ENCODE peak calls at places on chromosomes 1 and 21, in five cellular contexts. One of them, this sample, is unnamed.

GRCh38 chr1:88730995-88731394 is 46.9 kb downstream of the PKN2 start:
- DNase-seq in progenitor cell of endocrine pancreas: no peak
- DNase-seq in HFF-Myc: no peak
- DNase-seq in CD8-positive, alpha-beta T cell: no peak
- DNase-seq in left ventricle myocardium inferior: no peak
- DNase-seq in this sample: no peak

GRCh38 chr1:114061431-114061830 is 82.2 kb downstream of the OLFML3 start:
- DNase-seq in progenitor cell of endocrine pancreas: no peak
- DNase-seq in HFF-Myc: no peak
- DNase-seq in CD8-positive, alpha-beta T cell: no peak
- DNase-seq in left ventricle myocardium inferior: no peak
- DNase-seq in this sample: no peak

GRCh38 chr1:7366955-7367665 is 404.0 kb upstream of the VAMP3 start:
- DNase-seq in progenitor cell of endocrine pancreas: no peak
- DNase-seq in HFF-Myc: no peak
- DNase-seq in CD8-positive, alpha-beta T cell: no peak
- DNase-seq in left ventricle myocardium inferior: peak
- DNase-seq in this sample: no peak

GRCh38 chr21:45410151-45410864 is 5.3 kb downstream of the COL18A1 start:
- DNase-seq in progenitor cell of endocrine pancreas: no peak
- DNase-seq in HFF-Myc: no peak
- DNase-seq in CD8-positive, alpha-beta T cell: no peak
- DNase-seq in left ventricle myocardium inferior: peak
- DNase-seq in this sample: no peak

GRCh38 chr1:78223417-78224215 is 177.8 kb downstream of the GIPC2 start:
- DNase-seq in progenitor cell of endocrine pancreas: no peak
- DNase-seq in HFF-Myc: no peak
- DNase-seq in CD8-positive, alpha-beta T cell: no peak
- DNase-seq in left ventricle myocardium inferior: no peak
- DNase-seq in this sample: no peak

GRCh38 chr1:33055210-33055991 is 18.7 kb upstream of the AK2 start:
- DNase-seq in progenitor cell of endocrine pancreas: peak
- DNase-seq in HFF-Myc: peak
- DNase-seq in CD8-positive, alpha-beta T cell: no peak
- DNase-seq in left ventricle myocardium inferior: peak
- DNase-seq in this sample: peak

GRCh38 chr1:212542761-212543187 is 65.8 kb upstream of the ATF3 start:
- DNase-seq in progenitor cell of endocrine pancreas: no peak
- DNase-seq in HFF-Myc: no peak
- DNase-seq in CD8-positive, alpha-beta T cell: no peak
- DNase-seq in left ventricle myocardium inferior: no peak
- DNase-seq in this sample: no peak

GRCh38 chr1:225888898-225889690 is at the start of gene LEFTY1:
- DNase-seq in progenitor cell of endocrine pancreas: no peak
- DNase-seq in HFF-Myc: no peak
- DNase-seq in CD8-positive, alpha-beta T cell: no peak
- DNase-seq in left ventricle myocardium inferior: no peak
- DNase-seq in this sample: peak

GRCh38 chr1:243982451-243983018 is 68.5 kb upstream of the ZBTB18 start:
- DNase-seq in progenitor cell of endocrine pancreas: no peak
- DNase-seq in HFF-Myc: no peak
- DNase-seq in CD8-positive, alpha-beta T cell: no peak
- DNase-seq in left ventricle myocardium inferior: no peak
- DNase-seq in this sample: no peak

GRCh38 chr1:244173765-244174164 is 122.7 kb downstream of the ZBTB18 start:
- DNase-seq in progenitor cell of endocrine pancreas: no peak
- DNase-seq in HFF-Myc: no peak
- DNase-seq in CD8-positive, alpha-beta T cell: no peak
- DNase-seq in left ventricle myocardium inferior: no peak
- DNase-seq in this sample: no peak

GRCh38 chr21:41411449-41412089 is 14.5 kb upstream of the MX1 start:
- DNase-seq in progenitor cell of endocrine pancreas: no peak
- DNase-seq in HFF-Myc: no peak
- DNase-seq in CD8-positive, alpha-beta T cell: peak
- DNase-seq in left ventricle myocardium inferior: no peak
- DNase-seq in this sample: no peak

GRCh38 chr1:84171471-84171870 is 27.4 kb downstream of the PRKACB start:
- DNase-seq in progenitor cell of endocrine pancreas: no peak
- DNase-seq in HFF-Myc: no peak
- DNase-seq in CD8-positive, alpha-beta T cell: no peak
- DNase-seq in left ventricle myocardium inferior: no peak
- DNase-seq in this sample: no peak

GRCh38 chr21:38327984-38328383 is 71.2 kb downstream of the KCNJ15 start:
- DNase-seq in progenitor cell of endocrine pancreas: no peak
- DNase-seq in HFF-Myc: no peak
- DNase-seq in CD8-positive, alpha-beta T cell: no peak
- DNase-seq in left ventricle myocardium inferior: no peak
- DNase-seq in this sample: no peak

GRCh38 chr1:215657016-215657415 is 89.9 kb downstream of the KCTD3 start:
- DNase-seq in progenitor cell of endocrine pancreas: no peak
- DNase-seq in HFF-Myc: no peak
- DNase-seq in CD8-positive, alpha-beta T cell: no peak
- DNase-seq in left ventricle myocardium inferior: no peak
- DNase-seq in this sample: no peak

GRCh38 chr1:51236548-51237312 is 657 bp downstream of the RNF11 start:
- DNase-seq in progenitor cell of endocrine pancreas: peak
- DNase-seq in HFF-Myc: no peak
- DNase-seq in CD8-positive, alpha-beta T cell: peak
- DNase-seq in left ventricle myocardium inferior: peak
- DNase-seq in this sample: peak

GRCh38 chr1:17251699-17252376 is 2.9 kb downstream of the PADI3 start:
- DNase-seq in progenitor cell of endocrine pancreas: no peak
- DNase-seq in HFF-Myc: peak
- DNase-seq in CD8-positive, alpha-beta T cell: no peak
- DNase-seq in left ventricle myocardium inferior: no peak
- DNase-seq in this sample: no peak

GRCh38 chr1:95086949-95087533 is 14.3 kb upstream of the ALG14 start:
- DNase-seq in progenitor cell of endocrine pancreas: no peak
- DNase-seq in HFF-Myc: peak
- DNase-seq in CD8-positive, alpha-beta T cell: no peak
- DNase-seq in left ventricle myocardium inferior: no peak
- DNase-seq in this sample: peak

GRCh38 chr1:32636793-32637561 is 13.4 kb downstream of the ZBTB8OS start:
- DNase-seq in progenitor cell of endocrine pancreas: no peak
- DNase-seq in HFF-Myc: no peak
- DNase-seq in CD8-positive, alpha-beta T cell: no peak
- DNase-seq in left ventricle myocardium inferior: no peak
- DNase-seq in this sample: no peak

GRCh38 chr1:247347395-247348222 is 15.9 kb upstream of the ZNF496 start:
- DNase-seq in progenitor cell of endocrine pancreas: no peak
- DNase-seq in HFF-Myc: no peak
- DNase-seq in CD8-positive, alpha-beta T cell: no peak
- DNase-seq in left ventricle myocardium inferior: peak
- DNase-seq in this sample: no peak

GRCh38 chr1:56435434-56436337 is 143.7 kb downstream of the PLPP3 start:
- DNase-seq in progenitor cell of endocrine pancreas: no peak
- DNase-seq in HFF-Myc: no peak
- DNase-seq in CD8-positive, alpha-beta T cell: no peak
- DNase-seq in left ventricle myocardium inferior: no peak
- DNase-seq in this sample: no peak

GRCh38 chr21:42362198-42362597 is 4.1 kb downstream of the TFF1 start:
- DNase-seq in progenitor cell of endocrine pancreas: no peak
- DNase-seq in HFF-Myc: no peak
- DNase-seq in CD8-positive, alpha-beta T cell: no peak
- DNase-seq in left ventricle myocardium inferior: no peak
- DNase-seq in this sample: no peak

GRCh38 chr21:45406801-45407628 is 2.0 kb downstream of the COL18A1 start:
- DNase-seq in progenitor cell of endocrine pancreas: no peak
- DNase-seq in HFF-Myc: no peak
- DNase-seq in CD8-positive, alpha-beta T cell: no peak
- DNase-seq in left ventricle myocardium inferior: peak
- DNase-seq in this sample: peak

GRCh38 chr1:60387175-60387574 is 313.6 kb upstream of the C1orf87 start:
- DNase-seq in progenitor cell of endocrine pancreas: no peak
- DNase-seq in HFF-Myc: no peak
- DNase-seq in CD8-positive, alpha-beta T cell: no peak
- DNase-seq in left ventricle myocardium inferior: no peak
- DNase-seq in this sample: no peak

GRCh38 chr1:3631330-3631729 is 6.5 kb downstream of the TPRG1L start:
- DNase-seq in progenitor cell of endocrine pancreas: no peak
- DNase-seq in HFF-Myc: no peak
- DNase-seq in CD8-positive, alpha-beta T cell: no peak
- DNase-seq in left ventricle myocardium inferior: no peak
- DNase-seq in this sample: no peak

GRCh38 chr1:3315991-3316943 is 138.2 kb upstream of the ARHGEF16 start:
- DNase-seq in progenitor cell of endocrine pancreas: no peak
- DNase-seq in HFF-Myc: no peak
- DNase-seq in CD8-positive, alpha-beta T cell: no peak
- DNase-seq in left ventricle myocardium inferior: no peak
- DNase-seq in this sample: no peak

GRCh38 chr1:201876148-201876547 is 12.6 kb upstream of the SHISA4 start:
- DNase-seq in progenitor cell of endocrine pancreas: no peak
- DNase-seq in HFF-Myc: no peak
- DNase-seq in CD8-positive, alpha-beta T cell: no peak
- DNase-seq in left ventricle myocardium inferior: no peak
- DNase-seq in this sample: no peak

GRCh38 chr1:76038306-76039004 is 36.1 kb upstream of the ST6GALNAC3 start:
- DNase-seq in progenitor cell of endocrine pancreas: no peak
- DNase-seq in HFF-Myc: no peak
- DNase-seq in CD8-positive, alpha-beta T cell: no peak
- DNase-seq in left ventricle myocardium inferior: no peak
- DNase-seq in this sample: no peak

GRCh38 chr1:1511533-1512285 is at the start of gene ATAD3A:
- DNase-seq in progenitor cell of endocrine pancreas: peak
- DNase-seq in HFF-Myc: peak
- DNase-seq in CD8-positive, alpha-beta T cell: peak
- DNase-seq in left ventricle myocardium inferior: peak
- DNase-seq in this sample: peak
- TF ChIP-seq CTCF in progenitor cell of endocrine pancreas: no peak
- TF ChIP-seq CTCF in HFF-Myc: no peak
- TF ChIP-seq CTCF in CD8-positive, alpha-beta T cell: no peak
- TF ChIP-seq CTCF in left ventricle myocardium inferior: no peak
- TF ChIP-seq CTCF in this sample: no peak

GRCh38 chr1:158208717-158209116 is 28.0 kb downstream of the CD1D start:
- DNase-seq in progenitor cell of endocrine pancreas: no peak
- DNase-seq in HFF-Myc: no peak
- DNase-seq in CD8-positive, alpha-beta T cell: no peak
- DNase-seq in left ventricle myocardium inferior: no peak
- DNase-seq in this sample: no peak

GRCh38 chr1:158204458-158204827 is 23.7 kb downstream of the CD1D start:
- DNase-seq in progenitor cell of endocrine pancreas: no peak
- DNase-seq in HFF-Myc: no peak
- DNase-seq in CD8-positive, alpha-beta T cell: no peak
- DNase-seq in left ventricle myocardium inferior: no peak
- DNase-seq in this sample: no peak

GRCh38 chr1:158200509-158200908 is 19.8 kb downstream of the CD1D start:
- DNase-seq in progenitor cell of endocrine pancreas: no peak
- DNase-seq in HFF-Myc: no peak
- DNase-seq in CD8-positive, alpha-beta T cell: no peak
- DNase-seq in left ventricle myocardium inferior: no peak
- DNase-seq in this sample: no peak

GRCh38 chr1:158199840-158200239 is 19.1 kb downstream of the CD1D start:
- DNase-seq in progenitor cell of endocrine pancreas: no peak
- DNase-seq in HFF-Myc: no peak
- DNase-seq in CD8-positive, alpha-beta T cell: no peak
- DNase-seq in left ventricle myocardium inferior: no peak
- DNase-seq in this sample: no peak

GRCh38 chr1:158203693-158204457 is 23.2 kb downstream of the CD1D start:
- DNase-seq in progenitor cell of endocrine pancreas: no peak
- DNase-seq in HFF-Myc: peak
- DNase-seq in CD8-positive, alpha-beta T cell: no peak
- DNase-seq in left ventricle myocardium inferior: no peak
- DNase-seq in this sample: peak
- TF ChIP-seq CTCF in progenitor cell of endocrine pancreas: peak
- TF ChIP-seq CTCF in HFF-Myc: peak
- TF ChIP-seq CTCF in CD8-positive, alpha-beta T cell: peak
- TF ChIP-seq CTCF in left ventricle myocardium inferior: peak
- TF ChIP-seq CTCF in this sample: peak

DNA sequence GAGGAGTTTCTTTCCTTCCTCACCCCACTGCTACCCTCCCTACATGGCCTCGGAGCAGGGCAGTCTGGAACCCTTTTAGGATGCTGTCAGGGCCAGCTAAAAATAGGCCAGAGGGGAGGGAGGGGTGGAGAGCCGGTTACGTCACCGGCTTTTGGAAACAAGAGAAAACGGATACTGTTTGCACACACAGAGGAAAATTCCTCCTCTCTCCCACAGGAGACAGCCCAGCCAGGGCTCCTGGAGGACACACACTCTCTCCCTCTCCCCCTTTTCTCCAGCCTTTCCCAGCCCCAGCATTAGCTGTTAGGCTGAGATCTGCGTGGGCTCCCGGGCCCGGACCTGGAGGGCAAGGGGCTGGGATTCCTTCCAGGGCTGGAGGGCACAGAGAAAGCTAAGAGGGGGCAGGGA is 20.0 kb upstream of the ALDH4A1 start:
- DNase-seq in progenitor cell of endocrine pancreas: no peak
- DNase-seq in HFF-Myc: no peak
- DNase-seq in CD8-positive, alpha-beta T cell: no peak
- DNase-seq in left ventricle myocardium inferior: peak
- DNase-seq in this sample: peak
- TF ChIP-seq CTCF in progenitor cell of endocrine pancreas: no peak
- TF ChIP-seq CTCF in HFF-Myc: no peak
- TF ChIP-seq CTCF in CD8-positive, alpha-beta T cell: no peak
- TF ChIP-seq CTCF in left ventricle myocardium inferior: peak
- TF ChIP-seq CTCF in this sample: no peak

GRCh38 chr1:1144122-1144842 is 28.4 kb upstream of the C1orf159 start:
- DNase-seq in progenitor cell of endocrine pancreas: no peak
- DNase-seq in HFF-Myc: no peak
- DNase-seq in CD8-positive, alpha-beta T cell: peak
- DNase-seq in left ventricle myocardium inferior: no peak
- DNase-seq in this sample: no peak

GRCh38 chr1:1142844-1143243 is 27.0 kb upstream of the C1orf159 start:
- DNase-seq in progenitor cell of endocrine pancreas: no peak
- DNase-seq in HFF-Myc: no peak
- DNase-seq in CD8-positive, alpha-beta T cell: no peak
- DNase-seq in left ventricle myocardium inferior: no peak
- DNase-seq in this sample: no peak

GRCh38 chr1:1144843-1145546 is 28.7 kb upstream of the TTLL10 start:
- DNase-seq in progenitor cell of endocrine pancreas: no peak
- DNase-seq in HFF-Myc: no peak
- DNase-seq in CD8-positive, alpha-beta T cell: no peak
- DNase-seq in left ventricle myocardium inferior: no peak
- DNase-seq in this sample: no peak

GRCh38 chr1:1141911-1142250 is 26.0 kb upstream of the C1orf159 start:
- DNase-seq in progenitor cell of endocrine pancreas: no peak
- DNase-seq in HFF-Myc: no peak
- DNase-seq in CD8-positive, alpha-beta T cell: no peak
- DNase-seq in left ventricle myocardium inferior: no peak
- DNase-seq in this sample: no peak

GRCh38 chr1:1143636-1144035 is 27.7 kb upstream of the C1orf159 start:
- DNase-seq in progenitor cell of endocrine pancreas: no peak
- DNase-seq in HFF-Myc: no peak
- DNase-seq in CD8-positive, alpha-beta T cell: no peak
- DNase-seq in left ventricle myocardium inferior: no peak
- DNase-seq in this sample: no peak
- TF ChIP-seq CTCF in progenitor cell of endocrine pancreas: no peak
- TF ChIP-seq CTCF in HFF-Myc: no peak
- TF ChIP-seq CTCF in CD8-positive, alpha-beta T cell: no peak
- TF ChIP-seq CTCF in left ventricle myocardium inferior: no peak
- TF ChIP-seq CTCF in this sample: no peak